ENCODE peak calls at places on chromosomes 16 and 17, in nine cellular contexts. A is NCI-H460; F is activated T-helper 2 cell treated with anti-CD3 and anti-CD28 coated beads, Interferon-gamma antibody, Interleukin-2, Interleukin-4, amounts not matched to agents 10 μg/mL and 5 μg/mL and 100 μg/mL, durations not matched to agents 14 hours and 24 hours and 36 hours; E is heart left ventricle; X is RPMI7951; V is NCI-H2081; Y is cardiac septum; M is DND-41; O is NCI-H526. R is an unnamed sample.

GRCh38 chr16:11205754-11206459 is 50.1 kb downstream of the SOCS1 start:
- DNase-seq in Y (no peak), V (no peak), X (peak), O (peak), A (no peak), E (no peak), F (no peak), M (no peak), R (no peak)

GRCh38 chr16:57270221-57271062 is 14.0 kb downstream of the PLLP start:
- DNase-seq in V (no peak), M (no peak), Y (no peak), E (no peak), A (no peak), O (no peak), X (no peak), F (no peak), R (no peak)

GRCh38 chr16:85211247-85211910 is 99.1 kb upstream of the CIBAR2 start:
- DNase-seq in O (no peak), A (no peak), V (no peak), E (no peak), F (no peak), X (peak), Y (no peak), M (no peak), R (no peak)

GRCh38 chr17:64188088-64188487 is 58.1 kb upstream of the ERN1 start:
- DNase-seq in F (no peak), E (no peak), A (no peak), V (no peak), X (no peak), Y (no peak), O (no peak), M (no peak), R (peak)

GRCh38 chr16:2333772-2334379 is 6.7 kb downstream of the ABCA3 start:
- DNase-seq in Y (no peak), E (no peak), F (no peak), M (no peak), A (peak), O (no peak), V (no peak), X (peak), R (no peak)

GRCh38 chr16:11792404-11793260 is 4.4 kb downstream of the ZC3H7A start:
- DNase-seq in X (no peak), F (no peak), Y (no peak), V (peak), O (peak), A (no peak), M (no peak), E (no peak), R (no peak)

GRCh38 chr16:84177740-84178070 is 9.2 kb downstream of the TAF1C start:
- DNase-seq in A (no peak), F (no peak), Y (peak), O (no peak), X (no peak), V (no peak), M (no peak), E (peak), R (no peak)

GRCh38 chr16:25633549-25633948 is 58.2 kb upstream of the HS3ST4 start:
- DNase-seq in F (no peak), X (peak), V (no peak), M (no peak), A (peak), E (no peak), Y (no peak), O (no peak), R (no peak)

GRCh38 chr17:71247455-71248015 is 873.3 kb upstream of the SOX9 start:
- DNase-seq in O (no peak), V (no peak), A (no peak), E (no peak), X (peak), F (no peak), M (no peak), Y (no peak), R (no peak)

GRCh38 chr17:83067071-83067717 is 12.2 kb upstream of the METRNL start:
- DNase-seq in M (no peak), V (no peak), A (no peak), Y (peak), E (peak), X (no peak), O (no peak), F (no peak), R (no peak)

GRCh38 chr17:32565401-32565800 is 78.6 kb downstream of the CDK5R1 start:
- DNase-seq in Y (no peak), V (no peak), F (no peak), X (no peak), E (no peak), O (no peak), M (no peak), A (no peak), R (no peak)

GRCh38 chr16:72576189-72576588 is 404.2 kb upstream of the PMFBP1 start:
- DNase-seq in A (no peak), V (no peak), F (no peak), Y (no peak), X (no peak), E (no peak), M (no peak), O (no peak), R (no peak)

GRCh38 chr16:54164789-54165173 is 121.8 kb downstream of the IRX3 start:
- DNase-seq in Y (no peak), X (no peak), E (no peak), M (no peak), O (no peak), F (no peak), V (no peak), A (no peak), R (no peak)

GRCh38 chr16:57892041-57892440 is 78.9 kb downstream of the CNGB1 start:
- DNase-seq in V (no peak), E (no peak), X (peak), A (no peak), F (no peak), Y (no peak), O (no peak), M (no peak), R (no peak)

GRCh38 chr17:79046501-79047280 is 22.7 kb downstream of the C1QTNF1 start:
- DNase-seq in F (no peak), M (no peak), A (no peak), V (no peak), O (peak), Y (no peak), E (peak), X (peak), R (no peak)

GRCh38 chr16:81695431-81695890 is 83.6 kb upstream of the PLCG2 start:
- DNase-seq in V (no peak), X (no peak), E (no peak), A (no peak), Y (no peak), M (no peak), O (no peak), F (no peak), R (no peak)

GRCh38 chr17:17883801-17884200 is 47.0 kb upstream of the SREBF1 start:
- DNase-seq in O (no peak), X (no peak), F (no peak), A (no peak), Y (no peak), M (no peak), E (no peak), V (no peak), R (no peak)

GRCh38 chr16:2968738-2969544 is at the start of gene PAQR4:
- DNase-seq in F (peak), M (peak), E (peak), V (peak), X (peak), A (peak), Y (peak), O (peak), R (peak)

GRCh38 chr17:45936610-45937009 is 42.3 kb downstream of the MAPT start:
- DNase-seq in E (no peak), A (no peak), M (no peak), O (no peak), F (no peak), X (no peak), Y (no peak), V (peak), R (no peak)

GRCh38 chr16:75761111-75761510 is 34.8 kb upstream of the CPHXL start:
- DNase-seq in X (peak), F (no peak), A (no peak), E (no peak), V (no peak), Y (no peak), M (no peak), O (no peak), R (no peak)

GRCh38 chr17:13788385-13788784 is 186.7 kb upstream of the HS3ST3A1 start:
- DNase-seq in X (no peak), F (no peak), E (peak), M (no peak), O (no peak), V (no peak), Y (no peak), A (no peak), R (no peak)

GRCh38 chr17:60646701-60647100 is 30.9 kb upstream of the BCAS3 start:
- DNase-seq in V (no peak), O (no peak), M (no peak), X (no peak), E (no peak), A (no peak), F (no peak), Y (no peak), R (no peak)

GRCh38 chr16:56102159-56102798 is 89.0 kb upstream of the GNAO1 start:
- DNase-seq in E (peak), V (no peak), F (no peak), O (peak), Y (no peak), M (no peak), A (no peak), X (no peak), R (no peak)

GRCh38 chr16:85444879-85445778 is 168.0 kb upstream of the GSE1 start:
- DNase-seq in A (no peak), X (no peak), O (peak), E (no peak), M (peak), Y (no peak), V (peak), F (no peak), R (no peak)

GRCh38 chr16:48050871-48051270 is 104.9 kb downstream of the ABCC12 start:
- DNase-seq in F (no peak), O (no peak), E (no peak), M (no peak), X (no peak), V (no peak), Y (no peak), A (no peak), R (no peak)

GRCh38 chr16:1430214-1430758 is 592 bp upstream of the PERCC1 start:
- DNase-seq in E (no peak), Y (no peak), V (no peak), A (no peak), M (no peak), O (no peak), F (no peak), X (no peak), R (no peak)

GRCh38 chr16:80982646-80983045 is 24.0 kb downstream of the CMC2 start:
- DNase-seq in V (no peak), F (no peak), Y (no peak), A (no peak), M (no peak), E (no peak), O (no peak), X (no peak), R (no peak)

GRCh38 chr17:42241871-42242270 is 34.3 kb downstream of the STAT5B start:
- DNase-seq in X (no peak), A (no peak), M (no peak), E (no peak), O (no peak), F (no peak), Y (no peak), V (no peak), R (no peak)

GRCh38 chr17:78197147-78197830 is 10.1 kb downstream of the AFMID start:
- DNase-seq in V (no peak), A (no peak), Y (no peak), X (no peak), F (no peak), E (no peak), O (no peak), M (no peak), R (no peak)

GRCh38 chr17:9644910-9645751 is at the start of gene USP43:
- DNase-seq in Y (no peak), A (peak), X (peak), E (no peak), O (peak), V (peak), M (peak), F (peak), R (peak)

R was measured in ecto neural progenitor cell.